ENCODE peak calls at places on chromosomes 5 and 9, in eight cellular contexts. E is CD4-positive, alpha-beta T cell; H is SK-N-SH; A is GM23248; V is heart left ventricle; D is heart right ventricle; Z is RWPE2; B is stomach. Y is an unnamed sample.

GRCh38 chr5:83026930-83027687 is 50.1 kb downstream of the TMEM167A start:
- DNase-seq in E (no peak), H (no peak), A (no peak), V (no peak), D (no peak), Z (no peak), B (no peak), Y (no peak)

GRCh38 chr5:118692811-118693342 is 295.5 kb downstream of the DTWD2 start:
- DNase-seq in E (no peak), H (peak; percentile 56), A (no peak), V (no peak), D (no peak), Z (no peak), B (no peak), Y (no peak)

GRCh38 chr5:160266752-160267345 is 37.5 kb downstream of the FABP6 start:
- DNase-seq in E (no peak), H (no peak), A (no peak), V (no peak), D (no peak), Z (no peak), B (no peak), Y (no peak)

GRCh38 chr5:116806879-116807278 is 232.3 kb upstream of the SEMA6A start:
- DNase-seq in E (no peak), H (no peak), A (no peak), V (no peak), D (no peak), Z (no peak), B (no peak), Y (no peak)

GRCh38 chr5:6636293-6636692 is 3.1 kb downstream of the SRD5A1 start:
- DNase-seq in E (no peak), H (no peak), A (no peak), V (no peak), D (no peak), Z (no peak), B (peak; percentile 73), Y (peak; percentile 36)

GRCh38 chr9:5622019-5622418 is 6.9 kb upstream of the RIC1 start:
- DNase-seq in E (no peak), H (no peak), A (peak; percentile 91), V (no peak), D (no peak), Z (no peak), B (no peak), Y (peak; percentile 12)

GRCh38 chr5:81751836-81752643 is 1.1 kb upstream of the SSBP2 start:
- DNase-seq in E (peak; percentile 4), H (no peak), A (peak; percentile 50), V (no peak), D (no peak), Z (no peak), B (peak; percentile 30), Y (no peak)

GRCh38 chr9:36813149-36813548 is 220.9 kb downstream of the PAX5 start:
- DNase-seq in E (no peak), H (no peak), A (no peak), V (no peak), D (no peak), Z (no peak), B (no peak), Y (no peak)

GRCh38 chr5:32852535-32852934 is 141.4 kb downstream of the NPR3 start:
- DNase-seq in E (no peak), H (no peak), A (peak; percentile 29), V (no peak), D (no peak), Z (no peak), B (no peak), Y (no peak)

GRCh38 chr5:99037668-99038067 is 108.9 kb upstream of the CHD1 start:
- DNase-seq in E (peak; percentile 48), H (no peak), A (no peak), V (no peak), D (no peak), Z (no peak), B (peak; percentile 43), Y (no peak)

DNA sequence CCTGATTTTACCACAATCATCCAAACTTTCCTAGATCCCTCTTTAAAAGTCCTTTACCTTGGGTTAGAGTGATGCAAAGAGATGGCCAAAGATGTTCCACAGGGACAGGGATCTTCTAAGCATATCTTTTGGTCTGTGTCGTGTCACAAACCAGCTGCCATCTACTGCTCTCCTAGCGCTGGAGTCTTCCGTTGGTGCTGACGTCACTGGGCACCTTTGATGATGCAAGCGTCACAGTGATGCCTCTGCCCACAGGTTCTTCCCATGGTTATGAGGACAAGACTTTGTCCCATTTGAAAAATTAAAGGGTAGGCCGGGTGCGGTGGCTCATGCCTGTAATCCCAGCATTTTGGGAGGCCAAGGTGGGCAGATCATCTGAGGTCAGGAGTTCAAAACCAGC is 1.7 kb upstream of the GLT6D1 start:
- DNase-seq in E (no peak), H (no peak), A (no peak), V (no peak), D (no peak), Z (no peak), B (no peak), Y (no peak)
- H3K27ac ChIP-seq in E (no peak overlapping the region), H (no peak overlapping the region), A (no peak overlapping the region), V (no peak overlapping the region), D (no peak overlapping the region), Z (no peak overlapping the region), B (no peak overlapping the region), Y (no peak overlapping the region)

DNA sequence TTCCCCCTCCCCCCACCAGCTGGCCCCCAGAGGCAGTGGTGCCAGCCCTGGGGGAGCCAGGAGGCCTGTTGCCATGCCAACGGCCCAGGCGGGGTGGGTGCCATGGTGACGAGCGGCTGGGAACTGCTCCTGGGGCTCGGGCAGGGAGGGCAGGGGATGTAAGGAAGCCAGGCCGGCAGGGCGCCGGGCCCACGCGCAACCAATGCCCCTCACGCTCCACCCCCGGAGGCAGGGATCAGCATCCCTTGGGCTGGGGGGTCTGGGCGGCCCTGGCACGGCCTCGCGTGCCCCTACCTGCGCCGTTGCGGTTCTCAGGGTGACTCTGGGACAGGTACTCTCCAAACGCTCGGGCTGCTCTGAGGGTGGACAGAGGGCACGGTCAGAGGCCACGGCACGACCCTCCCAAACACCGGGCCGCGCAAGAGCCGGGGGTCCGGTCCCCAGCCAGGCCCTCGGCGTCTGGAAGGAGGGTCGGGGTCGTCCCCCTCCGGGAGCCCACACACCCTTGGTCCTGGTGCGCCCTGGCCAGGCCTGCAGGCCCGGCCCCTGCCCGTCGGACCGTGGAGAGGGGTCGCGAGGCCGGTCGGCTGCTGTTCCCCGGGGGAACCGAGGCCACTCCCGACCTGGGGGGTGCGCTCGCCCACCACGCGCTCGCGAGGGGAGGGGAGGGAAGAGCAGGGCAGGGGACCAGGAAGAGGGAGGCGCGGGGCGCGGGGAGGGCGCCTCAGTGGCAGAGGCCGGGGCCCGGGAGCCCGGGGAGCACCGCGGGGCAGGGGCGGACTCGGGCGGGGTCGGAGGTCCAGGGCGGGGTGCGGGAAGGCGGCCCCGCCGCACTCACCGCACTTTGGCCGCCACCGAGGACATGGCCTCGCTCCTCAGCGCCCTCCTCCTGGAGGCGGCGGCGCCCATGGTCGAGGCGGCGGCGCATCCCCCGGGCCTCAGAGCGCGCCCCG is 664 bp downstream of the NSMF start:
- DNase-seq in E (peak; percentile 13), H (peak; percentile 84), A (peak; percentile 63), V (peak; percentile 40), D (no peak), Z (peak; percentile 67), B (no peak), Y (peak; percentile 32)
- H3K27ac ChIP-seq in E (no peak overlapping the region), H (no peak overlapping the region), A (no peak overlapping the region), V (peak overlapping the region; percentile 40), D (no peak overlapping the region), Z (peak overlapping the region; percentile 11), B (peak overlapping the region; percentile 85), Y (peak overlapping the region; percentile 74)

GRCh38 chr9:108662090-108662875 is 193.5 kb downstream of the ACTL7B start:
- DNase-seq in E (no peak), H (no peak), A (peak; percentile 44), V (no peak), D (no peak), Z (no peak), B (no peak), Y (no peak)
- H3K27ac ChIP-seq in E (no peak overlapping the region), H (no peak overlapping the region), A (no peak overlapping the region), V (no peak overlapping the region), D (no peak overlapping the region), Z (no peak overlapping the region), B (no peak overlapping the region), Y (no peak overlapping the region)

DNA sequence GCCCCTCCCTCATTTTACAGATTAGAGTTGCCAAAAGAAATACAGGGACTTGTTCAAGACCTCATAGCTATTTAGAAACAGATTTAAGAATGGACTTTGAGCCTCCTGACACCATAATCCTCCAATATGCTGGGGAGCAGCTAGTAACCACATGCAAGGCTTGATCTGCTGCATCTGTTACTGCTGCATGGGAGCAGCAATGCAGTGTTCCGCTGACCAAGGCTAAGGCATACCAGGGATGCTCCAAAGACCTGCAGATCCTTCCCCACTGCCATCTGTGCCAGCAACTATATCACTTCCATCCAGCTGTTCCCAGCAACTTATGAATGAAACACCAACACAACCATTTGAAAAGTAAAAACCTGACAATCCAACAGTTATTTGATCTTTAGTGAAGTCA is 75.2 kb downstream of the RASEF start:
- DNase-seq in E (no peak), H (no peak), A (no peak), V (no peak), D (no peak), Z (no peak), B (no peak), Y (no peak)
- H3K27ac ChIP-seq in E (no peak overlapping the region), H (no peak overlapping the region), A (no peak overlapping the region), V (no peak overlapping the region), D (no peak overlapping the region), Z (no peak overlapping the region), B (no peak overlapping the region), Y (no peak overlapping the region)

GRCh38 chr5:52864884-52865283 is 77.2 kb downstream of the ITGA1 start:
- DNase-seq in E (no peak), H (no peak), A (no peak), V (no peak), D (no peak), Z (no peak), B (no peak), Y (no peak)
- H3K27ac ChIP-seq in E (no peak overlapping the region), H (no peak overlapping the region), A (no peak overlapping the region), V (peak overlapping the region; percentile 70), D (no peak overlapping the region), Z (peak overlapping the region; percentile 69), B (peak overlapping the region; percentile 43), Y (no peak overlapping the region)

GRCh38 chr5:80036621-80037020 is 1.5 kb downstream of the THBS4 start:
- DNase-seq in E (no peak), H (no peak), A (no peak), V (no peak), D (no peak), Z (no peak), B (no peak), Y (no peak)
- H3K27ac ChIP-seq in E (no peak overlapping the region), H (no peak overlapping the region), A (no peak overlapping the region), V (peak overlapping the region; percentile 9), D (no peak overlapping the region), Z (no peak overlapping the region), B (no peak overlapping the region), Y (no peak overlapping the region)

GRCh38 chr9:83475741-83476140 is 62.5 kb downstream of the FRMD3 start:
- DNase-seq in E (no peak), H (no peak), A (no peak), V (no peak), D (no peak), Z (no peak), B (no peak), Y (no peak)
- H3K27ac ChIP-seq in E (no peak overlapping the region), H (no peak overlapping the region), A (no peak overlapping the region), V (no peak overlapping the region), D (no peak overlapping the region), Z (no peak overlapping the region), B (no peak overlapping the region), Y (no peak overlapping the region)

GRCh38 chr9:128056887-128057723 is 10.0 kb downstream of the NAIF1 start:
- DNase-seq in E (no peak), H (no peak), A (no peak), V (no peak), D (no peak), Z (no peak), B (peak; percentile 79), Y (no peak)
- H3K27ac ChIP-seq in E (no peak overlapping the region), H (no peak overlapping the region), A (no peak overlapping the region), V (peak overlapping the region; percentile 64), D (no peak overlapping the region), Z (no peak overlapping the region), B (peak overlapping the region; percentile 83), Y (no peak overlapping the region)